ENCODE peak calls at places on chromosome 22, in four cellular contexts. One of them, this sample, is unnamed.

GRCh38 chr22:29375436-29376076 is 12.8 kb downstream of the AP1B1 start:
- DNase-seq in sigmoid colon: no peak
- DNase-seq in stomach: no peak
- DNase-seq in lower leg skin: no peak
- DNase-seq in this sample: no peak

GRCh38 chr22:33842421-33843094 is 77.7 kb downstream of the LARGE1 start:
- DNase-seq in sigmoid colon: no peak
- DNase-seq in stomach: no peak
- DNase-seq in lower leg skin: no peak
- DNase-seq in this sample: no peak

GRCh38 chr22:49812838-49813237 is 14.8 kb downstream of the BRD1 start:
- DNase-seq in sigmoid colon: peak
- DNase-seq in stomach: peak
- DNase-seq in lower leg skin: no peak
- DNase-seq in this sample: no peak

GRCh38 chr22:28299760-28300159 is 379.9 kb downstream of the TTC28 start:
- DNase-seq in stomach: no peak
- DNase-seq in sigmoid colon: no peak
- DNase-seq in lower leg skin: no peak
- DNase-seq in this sample: no peak

GRCh38 chr22:28398987-28399386 is 280.7 kb downstream of the TTC28 start:
- DNase-seq in stomach: no peak
- DNase-seq in sigmoid colon: no peak
- DNase-seq in lower leg skin: no peak
- DNase-seq in this sample: no peak

GRCh38 chr22:42754658-42755057 is 34.0 kb upstream of the A4GALT start:
- DNase-seq in sigmoid colon: no peak
- DNase-seq in stomach: peak
- DNase-seq in lower leg skin: no peak
- DNase-seq in this sample: no peak

GRCh38 chr22:24153353-24153752 is 27.9 kb upstream of the SUSD2 start:
- DNase-seq in sigmoid colon: no peak
- DNase-seq in lower leg skin: no peak
- DNase-seq in stomach: no peak
- DNase-seq in this sample: no peak

GRCh38 chr22:25447689-25448434 is 116.6 kb upstream of the GRK3 start:
- DNase-seq in stomach: peak
- DNase-seq in lower leg skin: peak
- DNase-seq in sigmoid colon: peak
- DNase-seq in this sample: peak

GRCh38 chr22:29879738-29880137 is 3.2 kb upstream of the MTMR3 start:
- DNase-seq in sigmoid colon: no peak
- DNase-seq in lower leg skin: no peak
- DNase-seq in stomach: no peak
- DNase-seq in this sample: no peak

GRCh38 chr22:23755711-23756110 is 1.5 kb upstream of the VPREB3 start:
- DNase-seq in sigmoid colon: no peak
- DNase-seq in stomach: no peak
- DNase-seq in lower leg skin: no peak
- DNase-seq in this sample: no peak

DNA sequence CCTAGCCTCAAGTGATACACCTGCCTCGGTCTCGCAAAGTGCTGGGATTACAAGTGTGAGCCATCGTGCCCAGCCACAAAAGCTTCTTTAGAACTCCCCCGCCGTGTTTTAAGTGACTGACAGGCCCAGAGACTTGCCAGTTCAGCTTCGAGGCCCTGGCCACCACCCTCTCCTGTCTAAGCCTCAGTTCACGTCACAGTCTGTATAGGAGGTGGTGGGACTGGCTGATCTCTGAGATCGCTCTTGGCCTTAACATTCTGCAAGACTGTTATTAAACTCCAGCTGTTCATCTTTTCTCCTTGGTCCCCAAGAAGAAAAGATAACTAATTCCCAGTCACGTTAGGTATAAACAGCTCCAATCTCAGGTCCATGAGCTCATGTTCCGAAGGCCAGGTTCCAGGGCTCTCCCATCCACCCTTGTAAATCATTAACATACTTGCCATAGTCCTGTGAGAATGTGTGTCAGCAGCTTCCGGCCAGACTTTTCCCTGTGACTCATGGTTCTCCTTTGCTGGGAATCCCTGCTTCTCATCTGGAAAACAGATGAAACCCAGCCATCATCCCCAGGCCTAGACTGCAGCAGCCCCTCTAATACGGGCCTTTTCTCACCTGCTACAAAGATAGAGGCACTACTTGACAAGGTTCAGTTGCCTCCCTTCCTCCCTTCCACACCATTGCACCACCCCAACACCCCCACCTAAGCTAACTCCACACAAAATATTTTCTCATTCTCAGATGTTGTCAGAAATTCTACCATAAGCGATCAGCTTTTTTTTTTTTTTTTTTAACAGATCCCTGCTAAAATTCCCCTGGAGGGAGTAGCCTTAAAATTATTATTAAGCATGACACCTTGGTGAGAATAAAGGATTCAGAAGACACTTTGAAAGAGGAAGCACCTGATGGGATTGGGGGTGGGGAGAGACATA is 5.6 kb upstream of the KIAA0930 start:
- DNase-seq in lower leg skin: peak
- DNase-seq in stomach: peak
- DNase-seq in sigmoid colon: peak
- DNase-seq in this sample: no peak
- TF ChIP-seq POLR2A in lower leg skin: no peak
- TF ChIP-seq POLR2A in stomach: no peak
- TF ChIP-seq POLR2A in sigmoid colon: no peak
- TF ChIP-seq POLR2A in this sample: no peak

GRCh38 chr22:46626911-46627805 is 7.0 kb downstream of the GRAMD4 start:
- DNase-seq in sigmoid colon: no peak
- DNase-seq in lower leg skin: peak
- DNase-seq in stomach: no peak
- DNase-seq in this sample: no peak
- TF ChIP-seq POLR2A in sigmoid colon: no peak
- TF ChIP-seq POLR2A in lower leg skin: no peak
- TF ChIP-seq POLR2A in stomach: no peak
- TF ChIP-seq POLR2A in this sample: no peak

DNA sequence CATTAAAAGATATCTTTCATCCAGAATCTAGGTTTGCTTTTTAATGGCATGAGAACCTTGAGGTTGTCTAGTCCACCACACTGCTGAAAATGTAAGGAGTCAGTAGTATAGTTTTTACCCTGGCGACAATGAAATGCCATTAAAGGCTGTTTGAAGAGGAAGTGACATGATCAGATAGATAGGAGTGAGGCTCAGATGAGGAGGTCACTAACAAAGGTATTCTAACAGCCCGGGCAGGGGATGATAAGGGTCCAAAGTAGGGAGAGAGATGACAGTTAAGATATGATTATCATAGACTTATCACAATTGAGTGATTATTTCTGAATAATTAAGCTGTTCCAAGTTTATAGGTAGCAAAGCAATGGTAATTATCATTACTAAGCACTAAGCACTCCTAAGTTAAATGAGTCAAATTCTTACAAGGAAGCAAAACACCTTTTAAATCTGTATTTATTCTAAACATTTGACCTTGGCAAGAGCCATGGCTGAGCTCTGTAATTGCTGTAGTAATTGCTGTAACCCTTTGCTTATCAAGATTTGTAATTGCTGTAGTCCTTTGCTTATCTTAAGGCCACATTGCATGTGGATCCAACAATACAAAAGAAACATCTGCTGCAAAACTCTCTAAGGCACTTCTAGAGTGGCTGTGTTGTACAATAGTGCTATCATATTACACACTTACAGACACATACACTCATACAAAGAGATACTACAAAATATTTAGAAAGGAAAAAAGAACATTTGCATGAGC is 92.6 kb downstream of the ENTHD1 start:
- DNase-seq in stomach: no peak
- DNase-seq in lower leg skin: no peak
- DNase-seq in sigmoid colon: no peak
- DNase-seq in this sample: no peak
- TF ChIP-seq POLR2A in stomach: no peak
- TF ChIP-seq POLR2A in lower leg skin: no peak
- TF ChIP-seq POLR2A in sigmoid colon: no peak
- TF ChIP-seq POLR2A in this sample: no peak

DNA sequence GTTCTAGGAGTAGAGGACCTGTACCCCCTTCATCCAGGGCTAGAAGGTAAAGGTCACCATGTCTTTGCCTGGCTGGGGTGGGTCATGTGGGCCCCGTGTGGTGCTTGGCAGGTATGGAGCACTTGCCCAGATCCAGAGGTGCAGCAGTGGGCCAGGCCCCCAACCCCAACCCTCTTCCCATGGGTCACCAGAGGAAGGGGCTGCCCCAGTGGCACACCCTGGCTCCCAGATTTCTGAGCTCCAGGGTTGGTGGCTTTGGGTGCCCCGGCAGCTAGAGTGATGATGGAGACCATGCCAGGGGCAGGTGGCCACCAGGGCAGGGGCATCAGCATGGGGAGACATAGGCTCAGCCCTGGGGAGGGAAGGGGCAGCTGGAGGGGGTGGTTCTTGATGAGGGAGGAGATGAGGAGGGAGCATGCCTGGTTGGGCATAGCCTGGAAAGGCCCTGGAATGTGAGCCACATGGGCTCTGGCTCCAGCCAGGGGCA is 2.3 kb upstream of the GP1BB start:
- DNase-seq in sigmoid colon: no peak
- DNase-seq in lower leg skin: no peak
- DNase-seq in stomach: no peak
- DNase-seq in this sample: no peak
- TF ChIP-seq POLR2A in sigmoid colon: no peak
- TF ChIP-seq POLR2A in lower leg skin: no peak
- TF ChIP-seq POLR2A in stomach: no peak
- TF ChIP-seq POLR2A in this sample: no peak

DNA sequence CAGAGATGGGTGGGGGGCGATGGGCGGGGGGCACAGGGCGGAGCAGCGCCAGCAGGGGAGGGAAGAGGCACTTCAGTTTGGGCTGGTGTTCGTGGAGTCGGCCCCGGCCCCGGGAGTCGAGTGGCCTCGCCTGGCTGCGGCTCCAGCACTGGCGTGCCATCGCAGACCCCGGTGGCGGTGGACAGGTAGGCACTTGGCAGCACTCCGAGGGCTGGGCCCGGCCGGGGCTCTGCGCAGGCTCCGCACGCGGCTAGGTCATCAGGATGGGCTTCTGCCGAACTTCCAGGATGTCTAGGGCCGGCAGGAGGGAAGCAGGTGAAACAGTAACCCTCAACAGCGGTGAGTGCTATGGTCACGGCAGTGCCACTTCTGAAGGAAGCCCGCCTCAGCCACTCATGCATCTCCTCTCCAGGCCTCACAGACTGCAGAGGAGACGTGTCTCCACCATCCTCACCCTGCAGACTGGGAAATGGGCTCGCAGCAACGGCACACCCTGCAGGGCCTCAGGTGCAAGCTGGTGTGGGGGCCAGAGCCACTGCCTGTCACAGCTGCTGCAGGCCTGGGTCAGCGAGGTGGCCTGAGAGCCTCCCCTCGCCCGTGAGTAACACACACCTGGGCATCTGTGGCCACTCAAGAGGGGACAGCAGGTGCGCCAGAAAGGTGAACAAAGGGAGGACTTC is 33.3 kb downstream of the NUP50 start:
- DNase-seq in lower leg skin: no peak
- DNase-seq in stomach: no peak
- DNase-seq in sigmoid colon: no peak
- DNase-seq in this sample: no peak
- TF ChIP-seq POLR2A in lower leg skin: no peak
- TF ChIP-seq POLR2A in stomach: no peak
- TF ChIP-seq POLR2A in sigmoid colon: no peak
- TF ChIP-seq POLR2A in this sample: no peak

GRCh38 chr22:36433318-36434231 is 45.8 kb upstream of the MYH9 start:
- DNase-seq in stomach: peak
- DNase-seq in sigmoid colon: no peak
- DNase-seq in lower leg skin: no peak
- DNase-seq in this sample: no peak
- TF ChIP-seq POLR2A in stomach: no peak
- TF ChIP-seq POLR2A in sigmoid colon: no peak
- TF ChIP-seq POLR2A in lower leg skin: no peak
- TF ChIP-seq POLR2A in this sample: no peak

GRCh38 chr22:38864361-38865191 is 7.4 kb downstream of the CBX6 start:
- DNase-seq in lower leg skin: no peak
- DNase-seq in sigmoid colon: peak
- DNase-seq in stomach: peak
- DNase-seq in this sample: no peak

GRCh38 chr22:38866399-38867123 is 5.5 kb downstream of the CBX6 start:
- DNase-seq in lower leg skin: no peak
- DNase-seq in stomach: no peak
- DNase-seq in sigmoid colon: peak
- DNase-seq in this sample: no peak

GRCh38 chr22:38867124-38867455 is 4.9 kb downstream of the CBX6 start:
- DNase-seq in lower leg skin: no peak
- DNase-seq in sigmoid colon: no peak
- DNase-seq in stomach: no peak
- DNase-seq in this sample: no peak

GRCh38 chr22:38865201-38866023 is 6.6 kb downstream of the CBX6 start:
- DNase-seq in stomach: no peak
- DNase-seq in lower leg skin: no peak
- DNase-seq in sigmoid colon: peak
- DNase-seq in this sample: no peak

GRCh38 chr22:38866024-38866398 is 6.0 kb downstream of the CBX6 start:
- DNase-seq in stomach: no peak
- DNase-seq in lower leg skin: no peak
- DNase-seq in sigmoid colon: peak
- DNase-seq in this sample: no peak
- TF ChIP-seq POLR2A in stomach: no peak
- TF ChIP-seq POLR2A in lower leg skin: no peak
- TF ChIP-seq POLR2A in sigmoid colon: no peak
- TF ChIP-seq POLR2A in this sample: peak

DNA sequence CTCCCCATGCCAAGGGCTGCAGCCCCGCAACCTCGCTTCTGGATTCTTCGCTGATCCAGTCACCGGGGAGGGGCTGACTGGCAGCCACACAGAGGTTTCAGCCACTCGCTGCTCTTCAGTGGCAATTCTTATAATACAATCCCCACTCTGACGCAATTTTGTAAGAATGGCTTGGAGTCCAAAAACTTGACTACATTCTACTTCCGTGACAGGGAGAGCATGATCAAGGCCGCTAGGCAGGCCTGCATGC is 14.9 kb downstream of the PPM1F start:
- DNase-seq in sigmoid colon: no peak
- DNase-seq in stomach: no peak
- DNase-seq in lower leg skin: no peak
- DNase-seq in this sample: no peak
- TF ChIP-seq POLR2A in sigmoid colon: no peak
- TF ChIP-seq POLR2A in stomach: no peak
- TF ChIP-seq POLR2A in lower leg skin: no peak
- TF ChIP-seq POLR2A in this sample: no peak

GRCh38 chr22:38464992-38465672 is 2.8 kb upstream of the KDELR3 start:
- DNase-seq in lower leg skin: no peak
- DNase-seq in stomach: no peak
- DNase-seq in sigmoid colon: no peak
- DNase-seq in this sample: no peak

GRCh38 chr22:38461414-38462081 is 6.3 kb upstream of the KDELR3 start:
- DNase-seq in stomach: peak
- DNase-seq in sigmoid colon: peak
- DNase-seq in lower leg skin: peak
- DNase-seq in this sample: no peak

GRCh38 chr22:38465673-38466490 is 2.0 kb upstream of the KDELR3 start:
- DNase-seq in sigmoid colon: no peak
- DNase-seq in stomach: no peak
- DNase-seq in lower leg skin: no peak
- DNase-seq in this sample: no peak

GRCh38 chr22:38461057-38461413 is 6.0 kb upstream of the KCNJ4 start:
- DNase-seq in sigmoid colon: no peak
- DNase-seq in lower leg skin: no peak
- DNase-seq in stomach: no peak
- DNase-seq in this sample: no peak

GRCh38 chr22:38462960-38463784 is 4.7 kb upstream of the KDELR3 start:
- DNase-seq in lower leg skin: no peak
- DNase-seq in stomach: no peak
- DNase-seq in sigmoid colon: no peak
- DNase-seq in this sample: no peak
- TF ChIP-seq POLR2A in lower leg skin: no peak
- TF ChIP-seq POLR2A in stomach: no peak
- TF ChIP-seq POLR2A in sigmoid colon: no peak
- TF ChIP-seq POLR2A in this sample: no peak

GRCh38 chr22:35330258-35330861 is 30.7 kb downstream of the TOM1 start:
- DNase-seq in sigmoid colon: peak
- DNase-seq in stomach: peak
- DNase-seq in lower leg skin: peak
- DNase-seq in this sample: no peak
- TF ChIP-seq POLR2A in sigmoid colon: no peak
- TF ChIP-seq POLR2A in stomach: no peak
- TF ChIP-seq POLR2A in lower leg skin: no peak
- TF ChIP-seq POLR2A in this sample: no peak

This sample was measured in GM12892.